ENCODE peak calls at places on chromosomes 1 and 21, in seven cellular contexts. J, X, P, T, U, O and I are unnamed samples.

GRCh38 chr1:42756956-42757891 is 9.6 kb downstream of the P3H1 start:
- DNase-seq in J (no peak), X (no peak), P (no peak), T (peak; percentile 44), U (no peak), O (peak; percentile 70), I (no peak)

GRCh38 chr1:241950390-241950789 is 7.2 kb upstream of the BECN2 start:
- DNase-seq in J (no peak), X (no peak), P (no peak), T (peak; percentile 87), U (no peak), O (no peak), I (no peak)

GRCh38 chr1:150420560-150421265 is 56.8 kb downstream of the RPRD2 start:
- DNase-seq in J (no peak), X (no peak), P (no peak), T (peak; percentile 40), U (no peak), O (no peak), I (no peak)

GRCh38 chr1:203046984-203047630 is 20.8 kb downstream of the PPFIA4 start:
- DNase-seq in J (no peak), X (no peak), P (no peak), T (peak; percentile 83), U (no peak), O (peak; percentile 33), I (no peak)

GRCh38 chr1:199170711-199171110 is 531.9 kb downstream of the PTPRC start:
- DNase-seq in J (no peak), X (no peak), P (no peak), T (no peak), U (no peak), O (no peak), I (no peak)

GRCh38 chr1:40859017-40859416 is 3.1 kb downstream of the CITED4 start:
- DNase-seq in J (no peak), X (no peak), P (no peak), T (no peak), U (no peak), O (no peak), I (no peak)

GRCh38 chr1:203408485-203409229 is 57.7 kb upstream of the FMOD start:
- DNase-seq in J (peak; percentile 53), X (peak; percentile 75), P (no peak), T (peak; percentile 76), U (no peak), O (peak; percentile 7), I (peak; percentile 87)

GRCh38 chr1:184212649-184213314 is 161.3 kb downstream of the TSEN15 start:
- DNase-seq in J (peak; percentile 53), X (no peak), P (no peak), T (peak; percentile 87), U (no peak), O (peak; percentile 58), I (no peak)

GRCh38 chr1:27341525-27342252 is at the start of gene SYTL1:
- DNase-seq in J (peak; percentile 66), X (peak; percentile 75), P (no peak), T (peak; percentile 53), U (peak; percentile 55), O (peak; percentile 38), I (no peak)

GRCh38 chr1:2316451-2316940 is 74.9 kb downstream of the MORN1 start:
- DNase-seq in J (no peak), X (no peak), P (no peak), T (peak; percentile 43), U (no peak), O (no peak), I (no peak)

GRCh38 chr1:115524211-115524610 is 117.6 kb upstream of the VANGL1 start:
- DNase-seq in J (no peak), X (no peak), P (no peak), T (no peak), U (no peak), O (no peak), I (no peak)

GRCh38 chr1:155513300-155513926 is 49.2 kb downstream of the ASH1L start:
- DNase-seq in J (no peak), X (no peak), P (no peak), T (peak; percentile 41), U (no peak), O (no peak), I (no peak)

GRCh38 chr1:193498088-193498605 is 311.7 kb upstream of the B3GALT2 start:
- DNase-seq in J (no peak), X (no peak), P (no peak), T (no peak), U (no peak), O (no peak), I (no peak)

GRCh38 chr1:46301406-46302090 is 1.9 kb downstream of the LRRC41 start:
- DNase-seq in J (no peak), X (no peak), P (no peak), T (peak; percentile 47), U (no peak), O (peak; percentile 44), I (peak; percentile 47)

GRCh38 chr1:209884665-209885117 is 53.3 kb upstream of the SYT14 start:
- DNase-seq in J (peak; percentile 35), X (no peak), P (no peak), T (peak; percentile 100), U (no peak), O (peak; percentile 80), I (no peak)

GRCh38 chr1:65207317-65207716 is 59.3 kb downstream of the AK4 start:
- DNase-seq in J (no peak), X (no peak), P (no peak), T (no peak), U (no peak), O (no peak), I (no peak)

GRCh38 chr1:156122086-156122485 is 7.6 kb downstream of the LMNA start:
- DNase-seq in J (no peak), X (no peak), P (no peak), T (no peak), U (no peak), O (no peak), I (no peak)

GRCh38 chr1:27119270-27119618 is 35.7 kb downstream of the SLC9A1 start:
- DNase-seq in J (no peak), X (no peak), P (no peak), T (no peak), U (no peak), O (no peak), I (no peak)

GRCh38 chr1:235291599-235291998 is 36.4 kb downstream of the ARID4B start:
- DNase-seq in J (no peak), X (no peak), P (no peak), T (no peak), U (no peak), O (no peak), I (no peak)

GRCh38 chr1:71706030-71706671 is 576.2 kb downstream of the NEGR1 start:
- DNase-seq in J (no peak), X (no peak), P (no peak), T (no peak), U (no peak), O (no peak), I (no peak)

GRCh38 chr1:117412472-117412871 is 45.2 kb downstream of the MAN1A2 start:
- DNase-seq in J (no peak), X (no peak), P (no peak), T (no peak), U (no peak), O (no peak), I (no peak)
- H3K9me3 ChIP-seq in J (no peaks in the 10 kb centered on the region), X (no peaks in the 10 kb centered on the region), P (no peaks in the 10 kb centered on the region), T (no peaks in the 10 kb centered on the region), U (no peaks in the 10 kb centered on the region), O (no peaks in the 10 kb centered on the region), I (no peaks in the 10 kb centered on the region)

GRCh38 chr1:113808450-113809195 is 3.7 kb downstream of the RSBN1 start:
- DNase-seq in J (no peak), X (peak; percentile 12), P (no peak), T (no peak), U (no peak), O (no peak), I (no peak)
- H3K4me1 ChIP-seq in J (peaks cover 14% of the 10 kb centered on the region), X (peaks cover 78% of the 10 kb centered on the region), P (peaks cover 25% of the 10 kb centered on the region), T (peaks cover 15% of the 10 kb centered on the region), U (peaks cover 67% of the 10 kb centered on the region), O (peaks cover 36% of the 10 kb centered on the region), I (peaks cover 50% of the 10 kb centered on the region)

DNA sequence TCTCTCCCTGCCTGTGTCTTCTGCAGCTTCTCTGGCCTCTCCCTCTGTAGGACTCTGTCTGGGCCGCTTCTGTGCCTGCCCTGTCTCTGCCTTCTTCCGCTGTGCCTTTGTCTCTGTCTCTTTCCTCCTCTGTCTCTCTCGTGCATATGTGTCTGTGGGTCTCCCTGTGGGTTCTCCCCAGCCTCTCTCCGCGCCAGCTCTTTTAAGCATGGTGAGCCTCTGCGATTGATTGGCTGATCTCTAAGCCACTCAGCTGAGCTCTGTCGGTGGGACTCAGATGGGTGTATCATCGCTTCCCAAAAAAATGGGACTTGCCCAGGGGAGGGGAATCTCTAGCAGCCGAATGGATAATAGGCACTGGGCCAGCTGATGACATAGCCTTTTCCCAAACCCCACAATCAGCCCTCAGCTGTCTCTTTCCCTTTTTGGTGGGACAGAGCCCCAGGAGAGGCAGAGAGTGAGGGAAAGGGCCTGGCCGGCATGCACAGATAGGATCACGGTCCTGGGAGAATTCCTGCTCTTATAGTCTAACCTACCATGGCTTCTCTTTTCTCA is at the start of gene ADAMTS4:
- DNase-seq in J (peak; percentile 53), X (peak; percentile 54), P (no peak), T (peak; percentile 25), U (no peak), O (no peak), I (peak; percentile 74)
- H3K4me3 ChIP-seq in J (peak within 1 kb of the TSS; percentile 15), X (no peak within 1 kb of the TSS), P (peak within 1 kb of the TSS; percentile 39), T (no peak within 1 kb of the TSS), U (no peak within 1 kb of the TSS), O (no peak within 1 kb of the TSS), I (peak within 1 kb of the TSS; percentile 49)

GRCh38 chr21:26939532-26940181 is 27.2 kb downstream of the ADAMTS5 start:
- DNase-seq in J (no peak), X (no peak), P (no peak), T (peak; percentile 22), U (no peak), O (no peak), I (no peak)

GRCh38 chr21:26933448-26933847 is 33.4 kb downstream of the ADAMTS5 start:
- DNase-seq in J (no peak), X (no peak), P (no peak), T (no peak), U (no peak), O (no peak), I (no peak)

DNA sequence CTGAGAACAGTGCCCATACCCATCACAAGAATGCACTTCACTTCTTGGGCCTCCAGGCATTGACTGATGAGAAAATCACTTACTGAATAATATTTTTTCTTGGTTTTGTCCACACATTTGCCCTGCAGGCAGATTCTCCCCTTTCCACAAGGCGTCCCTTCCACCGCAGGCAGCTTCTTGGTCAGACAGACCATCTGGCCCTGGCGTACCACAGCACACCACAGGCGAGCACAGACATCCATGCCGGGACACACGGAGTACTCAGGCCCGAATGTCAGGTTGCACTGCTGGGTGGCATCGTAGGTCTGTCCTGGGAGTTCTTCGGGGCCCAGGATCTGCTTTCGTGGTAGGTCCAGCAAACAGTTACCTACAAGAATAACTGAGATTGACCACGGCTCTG is 32.5 kb downstream of the ADAMTS5 start:
- DNase-seq in J (no peak), X (no peak), P (no peak), T (no peak), U (no peak), O (no peak), I (no peak)
- H3K9me3 ChIP-seq in J (no peaks in the 10 kb centered on the region), X (no peaks in the 10 kb centered on the region), P (no peaks in the 10 kb centered on the region), T (no peaks in the 10 kb centered on the region), U (no peaks in the 10 kb centered on the region), O (no peaks in the 10 kb centered on the region), I (no peaks in the 10 kb centered on the region)

GRCh38 chr21:44766014-44766817 is 35.4 kb downstream of the UBE2G2 start:
- DNase-seq in J (no peak), X (no peak), P (no peak), T (no peak), U (no peak), O (no peak), I (no peak)
- H3K4me1 ChIP-seq in J (no peaks in the 10 kb centered on the region), X (peaks cover 9% of the 10 kb centered on the region), P (peaks cover 9% of the 10 kb centered on the region), T (peaks cover 13% of the 10 kb centered on the region), U (peaks cover 20% of the 10 kb centered on the region), O (peaks cover 5% of the 10 kb centered on the region), I (peaks cover 4% of the 10 kb centered on the region)